ENCODE peak calls at places on chromosomes 4 and X, in nine cellular contexts. X, F, P, G, V, I, H, S and B are unnamed samples.
A peak's percentile ranks its signal among the peaks of the same experiment; 100 is the strongest.

GRCh38 chr4:105548483-105548882 is 3.9 kb upstream of the ARHGEF38 start:
- DNase-seq in X (no peak), F (no peak), P (no peak), G (no peak), V (no peak), I (no peak), H (no peak), S (no peak), B (no peak)

GRCh38 chr4:149980125-149980682 is 98.0 kb upstream of the DCLK2 start:
- DNase-seq in X (no peak), F (no peak), P (no peak), G (no peak), V (no peak), I (no peak), H (no peak), S (no peak), B (no peak)

GRCh38 chrX:148933881-148934280 is 433.5 kb downstream of the AFF2 start:
- DNase-seq in X (no peak), F (no peak), P (no peak), G (no peak), V (no peak), I (no peak), H (no peak), S (no peak), B (no peak)

GRCh38 chrX:9557508-9557907 is 92.7 kb downstream of the TBL1X start:
- DNase-seq in X (no peak), F (no peak), P (no peak), G (no peak), V (no peak), I (no peak), H (no peak), S (no peak), B (no peak)

GRCh38 chr4:1839306-1839705 is 16.6 kb downstream of the LETM1 start:
- DNase-seq in X (no peak), F (no peak), P (no peak), G (no peak), V (no peak), I (no peak), H (no peak), S (no peak), B (no peak)

GRCh38 chr4:151202851-151203455 is 74.0 kb upstream of the PRSS48 start:
- DNase-seq in X (no peak), F (no peak), P (no peak), G (no peak), V (no peak), I (peak; percentile 73), H (no peak), S (no peak), B (no peak)

GRCh38 chr4:24885342-24885741 is 27.5 kb downstream of the CCDC149 start:
- DNase-seq in X (no peak), F (no peak), P (no peak), G (no peak), V (no peak), I (peak; percentile 7), H (no peak), S (no peak), B (no peak)

GRCh38 chr4:885353-885752 is 46.8 kb downstream of the GAK start:
- DNase-seq in X (no peak), F (no peak), P (no peak), G (no peak), V (no peak), I (no peak), H (no peak), S (no peak), B (no peak)

GRCh38 chr4:132737344-132737743 is 411.8 kb upstream of the PCDH10 start:
- DNase-seq in X (no peak), F (no peak), P (no peak), G (no peak), V (no peak), I (no peak), H (no peak), S (no peak), B (no peak)

GRCh38 chr4:134756456-134756855 is 554.9 kb upstream of the PABPC4L start:
- DNase-seq in X (no peak), F (no peak), P (no peak), G (no peak), V (no peak), I (no peak), H (no peak), S (no peak), B (no peak)

GRCh38 chr4:90152024-90152423 is 24.8 kb downstream of the CCSER1 start:
- DNase-seq in X (no peak), F (no peak), P (no peak), G (no peak), V (no peak), I (no peak), H (no peak), S (no peak), B (no peak)

GRCh38 chr4:5399790-5400421 is 308.5 kb downstream of the EVC2 start:
- DNase-seq in X (no peak), F (no peak), P (no peak), G (no peak), V (no peak), I (peak; percentile 36), H (no peak), S (no peak), B (no peak)

DNA sequence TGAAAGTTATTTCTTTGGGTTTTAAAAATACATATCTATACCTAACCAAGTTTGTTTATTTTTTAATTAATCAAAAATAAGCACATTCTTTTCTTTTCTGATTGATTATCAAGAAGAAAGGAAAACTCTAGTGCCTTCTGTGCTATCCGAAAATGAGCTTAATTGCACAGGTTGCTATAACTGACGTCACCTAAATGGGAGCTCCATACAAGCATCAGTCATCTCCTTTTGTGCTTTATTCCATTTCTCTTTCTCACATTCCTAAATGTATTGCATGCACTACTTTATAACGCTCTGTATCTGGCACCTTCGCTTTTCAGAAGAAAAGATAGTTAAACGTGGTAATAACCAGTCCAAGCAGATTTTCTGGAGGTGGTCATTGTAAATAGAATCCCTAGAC is 675.0 kb downstream of the STPG2 start:
- DNase-seq in X (no peak), F (no peak), P (no peak), G (no peak), V (no peak), I (no peak), H (no peak), S (no peak), B (no peak)
- TF ChIP-seq CTCF in X (no peak), F (no peak), P (no peak), G (no peak), V (no peak), I (no peak), H (no peak), S (no peak), B (no peak)

DNA sequence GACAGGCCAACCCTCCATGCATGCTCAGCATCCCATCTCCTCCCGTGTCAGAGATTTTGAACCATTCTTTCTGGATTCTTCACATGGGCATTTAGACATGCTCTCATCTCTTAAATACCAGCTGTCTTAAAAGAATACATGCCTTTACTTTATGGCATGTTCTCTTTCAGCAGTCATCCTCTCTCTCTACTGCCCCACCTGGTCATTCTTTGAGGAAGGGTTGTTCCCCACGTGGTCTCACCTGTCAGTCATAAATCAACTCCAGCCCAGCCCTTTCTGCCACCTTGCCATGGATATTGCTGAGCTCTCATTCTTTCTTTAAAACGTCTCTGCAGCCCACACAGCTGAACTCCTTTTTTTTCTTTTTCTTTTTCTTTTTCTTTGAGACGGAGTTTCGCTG is 111.3 kb downstream of the ARHGAP10 start:
- DNase-seq in X (no peak), F (no peak), P (no peak), G (no peak), V (no peak), I (no peak), H (no peak), S (no peak), B (no peak)
- TF ChIP-seq CTCF in X (peak; percentile 14), F (no peak), P (no peak), G (peak; percentile 12), V (no peak), I (peak; percentile 25), H (no peak), S (no peak), B (no peak)

GRCh38 chrX:39619182-39620009 is 478.4 kb downstream of the BCOR start:
- DNase-seq in X (no peak), F (no peak), P (no peak), G (no peak), V (peak; percentile 39), I (peak; percentile 29), H (no peak), S (no peak), B (no peak)
- TF ChIP-seq CTCF in X (no peak), F (no peak), P (no peak), G (no peak), V (no peak), I (no peak), H (no peak), S (no peak), B (no peak)

GRCh38 chr4:107153228-107153627 is 117.1 kb upstream of the DKK2 start:
- DNase-seq in X (no peak), F (peak; percentile 30), P (no peak), G (no peak), V (no peak), I (peak; percentile 43), H (no peak), S (no peak), B (no peak)
- TF ChIP-seq CTCF in X (no peak), F (peak; percentile 27), P (peak; percentile 30), G (no peak), V (no peak), I (peak; percentile 38), H (peak; percentile 30), S (no peak), B (peak; percentile 47)

GRCh38 chrX:23557070-23557469 is 110.2 kb upstream of the PRDX4 start:
- DNase-seq in X (no peak), F (no peak), P (no peak), G (no peak), V (no peak), I (peak; percentile 26), H (no peak), S (no peak), B (no peak)

GRCh38 chrX:23552289-23552688 is 115.0 kb upstream of the PRDX4 start:
- DNase-seq in X (no peak), F (no peak), P (no peak), G (no peak), V (no peak), I (no peak), H (no peak), S (no peak), B (no peak)

GRCh38 chrX:23559975-23560374 is 107.3 kb upstream of the PRDX4 start:
- DNase-seq in X (no peak), F (no peak), P (no peak), G (no peak), V (no peak), I (no peak), H (no peak), S (no peak), B (no peak)

DNA sequence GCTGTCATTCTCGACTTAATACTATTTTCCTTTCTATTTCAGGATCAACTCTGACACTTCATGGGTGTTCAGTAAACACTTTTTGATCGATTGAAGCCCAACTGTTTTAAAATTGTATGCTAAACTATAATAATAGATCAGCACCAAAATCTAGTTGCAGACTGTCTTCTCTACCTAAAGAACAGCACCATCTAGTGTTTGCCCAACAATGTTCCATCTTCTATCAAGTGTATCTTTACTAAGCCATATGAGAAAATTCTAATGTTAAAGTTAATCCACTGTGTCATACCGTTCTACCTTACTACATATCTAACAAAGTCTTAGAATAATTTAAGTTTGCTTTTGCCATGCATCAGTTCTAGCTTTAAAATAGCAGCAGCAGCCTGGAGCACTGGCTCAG is 113.0 kb upstream of the PRDX4 start:
- DNase-seq in X (no peak), F (no peak), P (no peak), G (no peak), V (no peak), I (peak; percentile 64), H (peak; percentile 7), S (no peak), B (no peak)
- TF ChIP-seq CTCF in X (peak; percentile 61), F (peak; percentile 33), P (peak; percentile 50), G (peak; percentile 60), V (no peak), I (peak; percentile 47), H (peak; percentile 25), S (peak; percentile 54), B (peak; percentile 88)